ENCODE peak calls at places on chromosomes 2 and 18, in five cellular contexts. B, D, J, M and K are unnamed samples.

GRCh38 chr2:149059822-149060221 is 21.3 kb downstream of the LYPD6B start:
- DNase-seq in B (no peak), D (no peak), J (no peak), M (no peak), K (no peak)

GRCh38 chr2:233267516-233268245 is 16.2 kb downstream of the ATG16L1 start:
- DNase-seq in B (no peak), D (no peak), J (peak), M (no peak), K (no peak)

GRCh38 chr2:226977775-226978190 is 141.9 kb downstream of the RHBDD1 start:
- DNase-seq in B (no peak), D (peak), J (no peak), M (no peak), K (peak)

GRCh38 chr2:144140896-144141295 is 379.0 kb downstream of the ZEB2 start:
- DNase-seq in B (no peak), D (peak), J (no peak), M (no peak), K (no peak)

GRCh38 chr2:46997329-46997728 is 81.7 kb upstream of the MCFD2 start:
- DNase-seq in B (no peak), D (no peak), J (no peak), M (no peak), K (no peak)

GRCh38 chr2:62287895-62288589 is 92.1 kb downstream of the B3GNT2 start:
- DNase-seq in B (peak), D (no peak), J (no peak), M (peak), K (peak)

GRCh38 chr2:130807659-130808385 is 28.9 kb upstream of the ARHGEF4 start:
- DNase-seq in B (no peak), D (no peak), J (no peak), M (no peak), K (no peak)

GRCh38 chr18:12424252-12424651 is 16.5 kb downstream of the PRELID3A start:
- DNase-seq in B (no peak), D (no peak), J (no peak), M (no peak), K (no peak)

GRCh38 chr2:8355046-8355445 is 326.8 kb upstream of the ID2 start:
- DNase-seq in B (no peak), D (peak), J (no peak), M (no peak), K (no peak)

GRCh38 chr2:157830696-157831570 is 45.2 kb downstream of the ACVR1 start:
- DNase-seq in B (no peak), D (peak), J (no peak), M (no peak), K (peak)

GRCh38 chr2:161766334-161766733 is 142.1 kb downstream of the SLC4A10 start:
- DNase-seq in B (no peak), D (no peak), J (no peak), M (no peak), K (no peak)

GRCh38 chr2:1310866-1311265 is 102.4 kb upstream of the TPO start:
- DNase-seq in B (no peak), D (no peak), J (no peak), M (no peak), K (no peak)

GRCh38 chr18:75837316-75837715 is 409.8 kb upstream of the SMIM21 start:
- DNase-seq in B (no peak), D (no peak), J (no peak), M (no peak), K (no peak)

GRCh38 chr2:288743-289361 is 961 bp upstream of the ALKAL2 start:
- DNase-seq in B (peak), D (no peak), J (no peak), M (no peak), K (no peak)

GRCh38 chr2:232310189-232310588 is 68.4 kb upstream of the ALPP start:
- DNase-seq in B (no peak), D (no peak), J (no peak), M (no peak), K (no peak)

GRCh38 chr2:78418041-78418440 is 607.5 kb upstream of the REG3G start:
- DNase-seq in B (no peak), D (no peak), J (no peak), M (no peak), K (no peak)

GRCh38 chr2:22253171-22253570 is 1129.4 kb downstream of the TDRD15 start:
- DNase-seq in B (no peak), D (no peak), J (no peak), M (no peak), K (no peak)

GRCh38 chr2:100878000-100878786 is 58.3 kb downstream of the NPAS2 start:
- DNase-seq in B (no peak), D (no peak), J (no peak), M (peak), K (no peak)

GRCh38 chr2:119233326-119234020 is 9.8 kb downstream of the STEAP3 start:
- DNase-seq in B (no peak), D (peak), J (peak), M (no peak), K (no peak)

GRCh38 chr2:205482399-205483065 is 199.8 kb upstream of the NRP2 start:
- DNase-seq in B (peak), D (peak), J (no peak), M (no peak), K (no peak)

GRCh38 chr18:35458677-35459441 is 38.9 kb downstream of the INO80C start:
- DNase-seq in B (peak), D (peak), J (no peak), M (peak), K (peak)

GRCh38 chr2:205792908-205793307 is 110.6 kb downstream of the NRP2 start:
- DNase-seq in B (peak), D (peak), J (no peak), M (no peak), K (no peak)

GRCh38 chr18:55588876-55589595 is 1.0 kb upstream of the TCF4 start:
- DNase-seq in B (no peak), D (peak), J (no peak), M (no peak), K (peak)

GRCh38 chr2:26805241-26805676 is 19.4 kb downstream of the CENPA start:
- DNase-seq in B (no peak), D (peak), J (no peak), M (no peak), K (no peak)

GRCh38 chr18:10299686-10300085 is 154.7 kb upstream of the APCDD1 start:
- DNase-seq in B (no peak), D (no peak), J (no peak), M (no peak), K (no peak)

GRCh38 chr2:171913517-171913916 is 8.7 kb upstream of the HAT1 start:
- DNase-seq in B (no peak), D (no peak), J (no peak), M (no peak), K (no peak)

GRCh38 chr2:37323770-37324535 is 680 bp downstream of the PRKD3 start:
- DNase-seq in B (peak), D (peak), J (peak), M (peak), K (peak)

GRCh38 chr2:225493420-225494099 is 94.0 kb downstream of the NYAP2 start:
- DNase-seq in B (no peak), D (no peak), J (no peak), M (no peak), K (no peak)

GRCh38 chr2:119011910-119012209 is 69.9 kb downstream of the MARCO start:
- DNase-seq in B (no peak), D (no peak), J (no peak), M (no peak), K (no peak)

GRCh38 chr2:21793461-21793860 is 669.7 kb downstream of the TDRD15 start:
- DNase-seq in B (no peak), D (peak), J (no peak), M (no peak), K (no peak)

GRCh38 chr2:173982918-173983317 is 17.7 kb upstream of the SP3 start:
- DNase-seq in B (peak), D (peak), J (no peak), M (peak), K (no peak)

GRCh38 chr2:54803783-54804758 is 80.6 kb downstream of the EML6 start:
- DNase-seq in B (no peak), D (no peak), J (no peak), M (no peak), K (no peak)

DNA sequence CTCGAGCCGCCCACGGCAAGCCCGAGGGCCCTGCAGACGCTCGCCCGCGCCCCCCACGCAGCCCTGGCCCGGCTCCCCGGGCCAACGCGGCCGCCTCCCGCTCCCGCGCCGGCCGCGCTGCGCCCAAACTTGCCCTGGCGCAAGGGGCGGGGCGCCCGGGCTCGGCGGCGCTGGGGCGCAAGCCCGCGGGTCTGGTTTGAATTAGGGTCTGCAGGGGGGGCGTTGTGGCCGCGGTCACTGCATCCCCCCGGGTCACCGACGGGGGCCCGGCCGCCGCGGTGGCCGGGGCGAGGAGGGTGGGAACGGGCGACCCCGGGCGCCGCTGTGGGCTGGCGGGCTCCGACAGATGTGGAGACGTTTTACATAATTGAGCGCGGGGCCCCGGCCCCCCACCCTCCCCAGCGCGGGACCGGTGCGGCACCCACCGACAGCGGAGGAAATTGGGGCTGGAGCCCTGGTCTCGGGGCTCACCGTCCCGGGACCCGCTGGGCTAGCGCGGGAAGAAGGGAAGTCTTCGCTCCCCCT is 677 bp downstream of the SDC1 start:
- DNase-seq in B (no peak), D (no peak), J (no peak), M (no peak), K (peak)
- TF ChIP-seq POLR2A in B (no peak), D (no peak), J (no peak), M (no peak), K (no peak)

GRCh38 chr2:241234066-241234790 is 45.8 kb downstream of the ANO7 start:
- DNase-seq in B (no peak), D (no peak), J (no peak), M (no peak), K (no peak)
- TF ChIP-seq POLR2A in B (no peak), D (no peak), J (peak), M (no peak), K (no peak)

GRCh38 chr2:179612108-179612507 is 249.3 kb downstream of the ZNF385B start:
- DNase-seq in B (no peak), D (peak), J (no peak), M (no peak), K (no peak)
- TF ChIP-seq POLR2A in B (no peak), D (no peak), J (no peak), M (no peak), K (no peak)

GRCh38 chr2:159750873-159751272 is 38.6 kb downstream of the MARCHF7 start:
- DNase-seq in B (no peak), D (no peak), J (no peak), M (no peak), K (no peak)

GRCh38 chr2:159755788-159756187 is 42.2 kb downstream of the CD302 start:
- DNase-seq in B (no peak), D (peak), J (no peak), M (no peak), K (peak)

GRCh38 chr2:159755014-159755413 is 42.7 kb downstream of the MARCHF7 start:
- DNase-seq in B (no peak), D (no peak), J (no peak), M (no peak), K (no peak)

GRCh38 chr2:159758239-159758638 is 39.8 kb downstream of the CD302 start:
- DNase-seq in B (no peak), D (peak), J (no peak), M (no peak), K (no peak)

DNA sequence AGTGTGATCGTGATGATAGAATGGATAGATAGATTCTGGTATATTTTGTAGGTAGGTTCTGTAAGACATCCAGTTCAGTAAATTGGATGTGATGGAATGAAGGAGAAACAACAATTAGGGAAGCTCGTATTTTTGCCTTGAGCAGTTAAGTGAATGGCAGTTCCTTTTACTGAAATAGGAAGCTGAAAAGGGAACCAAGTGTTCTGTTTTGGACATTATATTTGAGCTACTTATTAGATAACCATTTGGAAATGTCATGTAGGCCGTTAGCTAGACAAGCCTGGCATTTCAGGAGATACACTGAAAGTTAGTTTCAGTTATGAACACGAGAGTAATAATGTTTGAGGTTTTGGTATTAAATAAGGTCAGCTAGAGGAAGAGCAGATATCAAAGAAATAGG is 41.5 kb downstream of the MARCHF7 start:
- DNase-seq in B (no peak), D (no peak), J (no peak), M (no peak), K (no peak)
- TF ChIP-seq POLR2A in B (no peak), D (no peak), J (no peak), M (no peak), K (no peak)

DNA sequence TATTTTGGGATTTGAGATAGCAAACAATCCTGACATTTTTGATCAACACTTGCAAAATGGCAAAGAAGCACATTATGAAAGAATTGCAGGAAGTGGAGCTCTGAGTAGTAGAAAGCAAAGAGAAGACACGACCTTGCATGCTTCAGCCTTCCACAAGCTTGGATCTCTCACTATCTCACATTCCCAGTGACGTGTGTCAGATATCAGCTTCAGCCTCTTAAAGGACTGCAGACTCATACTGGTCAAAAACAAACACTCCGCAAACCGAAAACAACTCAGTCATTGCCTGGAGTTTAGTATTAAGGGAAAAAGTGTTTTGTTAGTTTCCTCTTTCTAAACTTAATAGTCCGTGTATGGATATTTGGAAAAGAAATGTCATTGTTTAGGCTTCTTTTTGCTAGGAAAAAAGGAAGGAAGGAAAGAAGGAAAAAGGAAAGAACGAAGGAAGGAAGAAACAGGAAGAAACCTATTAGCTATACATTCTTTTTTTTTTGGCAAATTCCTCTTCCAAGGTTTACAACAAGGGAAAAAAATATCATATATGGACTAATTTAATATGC is 32.6 kb upstream of the SLC40A1 start:
- DNase-seq in B (no peak), D (peak), J (no peak), M (no peak), K (peak)
- TF ChIP-seq POLR2A in B (no peak), D (no peak), J (no peak), M (no peak), K (peak)